ENCODE peak calls at places on chromosomes 16 and 17, in four cellular contexts. N, Z, T and M are unnamed samples.

GRCh38 chr17:79664925-79665738 is 54.3 kb upstream of the RBFOX3 start:
- DNase-seq in T (no peak), N (no peak), Z (peak), M (peak)

GRCh38 chr16:35732046-35732810 is 2272.8 kb downstream of the TP53TG3F start:
- DNase-seq in Z (no peak), T (no peak), N (no peak), M (no peak)

GRCh38 chr16:47613251-47613650 is 152.1 kb downstream of the PHKB start:
- DNase-seq in T (no peak), N (no peak), Z (no peak), M (no peak)

GRCh38 chr17:43814714-43815113 is 18.2 kb downstream of the MPP3 start:
- DNase-seq in T (no peak), N (no peak), Z (no peak), M (no peak)

GRCh38 chr16:78283668-78284251 is 184.3 kb downstream of the WWOX start:
- DNase-seq in Z (no peak), N (no peak), T (no peak), M (no peak)

GRCh38 chr17:51060396-51060795 is 60.3 kb downstream of the SPAG9 start:
- DNase-seq in T (no peak), Z (no peak), N (no peak), M (no peak)

GRCh38 chr16:9225527-9226316 is 134.3 kb downstream of the HAPSTR1 start:
- DNase-seq in T (no peak), N (peak), Z (peak), M (no peak)

GRCh38 chr16:6988846-6989245 is 343.8 kb upstream of the RBFOX1 start:
- DNase-seq in T (no peak), Z (no peak), N (no peak), M (no peak)

GRCh38 chr16:68377667-68378420 is 67.0 kb downstream of the PRMT7 start:
- DNase-seq in T (no peak), N (no peak), Z (peak), M (no peak)

GRCh38 chr17:14792751-14793150 is 472.4 kb downstream of the PMP22 start:
- DNase-seq in Z (no peak), T (no peak), N (no peak), M (no peak)

GRCh38 chr16:57252148-57252721 is 7.2 kb downstream of the ARL2BP start:
- DNase-seq in T (peak), N (no peak), Z (no peak), M (no peak)

GRCh38 chr17:74514632-74515035 is 16.6 kb downstream of the CD300LB start:
- DNase-seq in Z (no peak), N (no peak), T (no peak), M (no peak)

GRCh38 chr17:348692-349425 is 3.7 kb downstream of the RPH3AL start:
- DNase-seq in Z (peak), T (peak), N (no peak), M (no peak)

GRCh38 chr16:51607202-51607756 is 456.2 kb upstream of the SALL1 start:
- DNase-seq in T (no peak), N (no peak), Z (no peak), M (no peak)

GRCh38 chr17:364308-364707 is 11.7 kb upstream of the RPH3AL start:
- DNase-seq in N (no peak), T (no peak), Z (no peak), M (no peak)

GRCh38 chr16:20814761-20815160 is 8.4 kb downstream of the REXO5 start:
- DNase-seq in Z (no peak), N (no peak), T (no peak), M (no peak)

GRCh38 chr16:58727796-58728568 is 6.1 kb downstream of the GOT2 start:
- DNase-seq in N (no peak), Z (no peak), T (no peak), M (no peak)

GRCh38 chr17:41919165-41919817 is 540 bp upstream of the ACLY start:
- DNase-seq in N (no peak), T (no peak), Z (peak), M (no peak)

GRCh38 chr16:75620326-75621169 is 2.5 kb downstream of the ADAT1 start:
- DNase-seq in T (no peak), N (no peak), Z (no peak), M (no peak)

GRCh38 chr17:63185420-63185819 is 219.4 kb downstream of the TANC2 start:
- DNase-seq in T (no peak), N (no peak), Z (no peak), M (no peak)

GRCh38 chr17:8151641-8152111 is 528 bp downstream of the PER1 start:
- DNase-seq in N (no peak), T (peak), Z (peak), M (peak)

GRCh38 chr17:17303847-17304490 is 796 bp downstream of the NT5M start:
- DNase-seq in Z (no peak), T (no peak), N (no peak), M (no peak)

GRCh38 chr16:48501516-48502377 is 108.2 kb downstream of the N4BP1 start:
- DNase-seq in Z (no peak), N (no peak), T (no peak), M (no peak)

GRCh38 chr17:59266748-59267147 is 46.4 kb downstream of the GDPD1 start:
- DNase-seq in T (no peak), N (no peak), Z (no peak), M (no peak)

GRCh38 chr16:19589771-19590302 is 34.3 kb downstream of the VPS35L start:
- DNase-seq in N (no peak), T (no peak), Z (no peak), M (peak)

GRCh38 chr16:25060920-25061319 is 45.8 kb upstream of the ARHGAP17 start:
- DNase-seq in Z (no peak), T (no peak), N (peak), M (no peak)

GRCh38 chr17:60391419-60392041 is 403 bp downstream of the USP32 start:
- DNase-seq in N (no peak), Z (peak), T (no peak), M (peak)

GRCh38 chr17:57634713-57635465 is 110.2 kb downstream of the CCDC182 start:
- DNase-seq in T (no peak), N (no peak), Z (no peak), M (no peak)

GRCh38 chr17:20009052-20009301 is 182 bp upstream of the SPECC1 start:
- DNase-seq in N (no peak), Z (no peak), T (no peak), M (no peak)

GRCh38 chr17:55414983-55415382 is 6.7 kb downstream of the MMD start:
- DNase-seq in T (no peak), N (no peak), Z (peak), M (no peak)

GRCh38 chr16:48684148-48684547 is 74.2 kb upstream of the N4BP1 start:
- DNase-seq in Z (no peak), N (no peak), T (no peak), M (no peak)

GRCh38 chr17:10649602-10650001 is 7.5 kb downstream of the MYH3 start:
- DNase-seq in N (no peak), Z (no peak), T (no peak), M (no peak)

GRCh38 chr17:39676198-39676819 is 8.1 kb downstream of the PNMT start:
- DNase-seq in Z (no peak), T (peak), N (peak), M (no peak)

GRCh38 chr17:2776589-2777241 is 19.5 kb upstream of the RAP1GAP2 start:
- DNase-seq in T (no peak), Z (peak), N (no peak), M (peak)

GRCh38 chr16:81444448-81445121 is at the start of gene CMIP:
- DNase-seq in N (peak), Z (peak), T (peak), M (peak)

GRCh38 chr17:16516594-16517018 is 24.6 kb upstream of the LRRC75A start:
- DNase-seq in Z (peak), T (no peak), N (no peak), M (no peak)

GRCh38 chr17:7048968-7049367 is 5.1 kb upstream of the SLC16A11 start:
- DNase-seq in T (no peak), Z (no peak), N (no peak), M (no peak)

GRCh38 chr16:29192329-29193247 is 207.7 kb downstream of the LAT start:
- DNase-seq in Z (no peak), N (no peak), T (peak), M (no peak)
- TF ChIP-seq CTCF in Z (no peak), N (no peak), T (no peak), M (no peak)

GRCh38 chr17:49616086-49616485 is 40.4 kb downstream of the NXPH3 start:
- DNase-seq in N (no peak), T (no peak), Z (peak), M (no peak)
- TF ChIP-seq CTCF in N (no peak), T (no peak), Z (peak), M (no peak)

DNA sequence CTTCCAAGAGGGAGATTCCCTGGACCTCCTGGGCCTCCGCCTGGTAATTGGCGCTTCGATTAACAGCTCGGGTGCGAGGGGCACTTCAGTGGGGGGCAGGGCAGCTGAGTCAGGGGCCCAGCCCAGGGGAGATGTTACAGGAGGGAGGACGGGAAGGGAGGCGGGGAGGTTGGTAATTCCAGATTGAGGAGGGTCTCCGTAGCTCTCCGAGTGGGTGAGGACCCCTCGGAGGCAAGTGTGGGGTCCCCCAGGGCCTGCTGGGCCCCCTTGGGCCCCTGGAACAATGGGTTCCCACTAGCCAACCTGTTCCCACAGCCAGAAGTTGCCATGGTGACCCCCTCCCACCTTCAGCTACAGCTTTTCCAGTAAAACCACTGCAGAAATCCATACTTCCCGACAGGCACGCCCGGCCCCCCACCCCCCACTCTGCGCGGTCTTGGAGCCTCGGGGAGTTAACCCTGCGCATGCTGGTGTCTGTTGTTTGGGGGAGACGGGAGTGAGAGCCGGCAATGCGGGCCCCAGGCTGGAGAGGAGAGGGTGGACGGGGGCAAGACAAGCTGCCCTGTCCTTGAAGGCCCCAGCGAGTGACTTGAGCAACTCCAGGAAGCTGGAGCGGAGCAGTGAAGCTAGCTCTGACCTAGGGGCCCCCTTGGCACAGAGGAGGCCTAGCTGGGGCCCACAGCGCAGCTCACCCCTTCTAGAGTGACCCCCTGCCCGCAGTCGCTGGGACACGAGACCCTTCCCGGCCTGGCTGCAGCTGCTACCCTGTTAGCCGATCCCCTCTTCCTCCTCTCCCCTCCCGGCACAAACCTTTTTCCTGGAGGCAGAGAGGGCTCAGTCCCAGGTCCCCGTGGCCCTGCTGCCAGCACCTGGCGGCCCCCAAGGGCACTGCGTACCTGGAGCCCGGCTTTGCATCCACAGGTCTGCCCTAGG is 37.8 kb downstream of the TMEM235 start:
- DNase-seq in N (no peak), T (peak), Z (peak), M (no peak)
- TF ChIP-seq CTCF in N (no peak), T (no peak), Z (no peak), M (no peak)

GRCh38 chr16:88731699-88732098 is 25.4 kb downstream of the CTU2 start:
- DNase-seq in T (no peak), Z (no peak), N (no peak), M (no peak)

GRCh38 chr16:88733630-88734360 is 27.5 kb downstream of the CTU2 start:
- DNase-seq in N (no peak), Z (no peak), T (no peak), M (no peak)

GRCh38 chr16:88732172-88732960 is 26.1 kb downstream of the CTU2 start:
- DNase-seq in N (no peak), Z (no peak), T (no peak), M (no peak)

GRCh38 chr16:88732961-88733294 is 26.6 kb downstream of the CTU2 start:
- DNase-seq in T (no peak), N (no peak), Z (no peak), M (no peak)

GRCh38 chr16:88730632-88731607 is 24.6 kb downstream of the CTU2 start:
- DNase-seq in Z (no peak), N (no peak), T (no peak), M (no peak)
- TF ChIP-seq CTCF in Z (no peak), N (no peak), T (no peak), M (no peak)

DNA sequence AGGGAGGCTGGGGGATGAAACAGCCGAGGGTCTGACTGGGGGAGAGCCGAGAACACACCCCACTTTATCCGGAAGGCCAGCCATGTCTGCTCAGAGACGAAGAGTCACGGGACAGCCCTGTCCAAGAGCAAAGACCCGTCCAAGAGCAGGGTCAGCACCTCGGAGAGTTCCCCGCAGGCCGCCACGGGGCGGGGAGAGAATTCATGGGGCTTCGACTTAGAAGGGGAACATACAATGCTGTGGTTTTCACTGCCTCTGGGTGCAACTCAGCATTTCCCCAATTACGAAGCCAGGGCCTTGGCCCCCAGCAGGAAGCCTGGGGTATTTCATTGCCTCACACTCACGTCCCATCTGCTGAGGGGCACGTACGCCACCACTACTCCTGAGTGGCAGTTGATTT is 59.3 kb downstream of the JPH3 start:
- DNase-seq in Z (peak), N (peak), T (no peak), M (peak)
- TF ChIP-seq CTCF in Z (no peak), N (no peak), T (no peak), M (no peak)

GRCh38 chr16:83400234-83400633 is 407.5 kb upstream of the HSBP1 start:
- DNase-seq in T (no peak), Z (peak), N (no peak), M (peak)
- TF ChIP-seq CTCF in T (no peak), Z (peak), N (no peak), M (no peak)